ENCODE peak calls at places on chromosomes 5 and 9, in nine cellular contexts. Z is heart left ventricle, J is heart right ventricle, L is thyroid gland, V is hepatocyte, H is cardiac muscle cell, D is tibial nerve, O is keratinocyte, K is endodermal cell. U is an unnamed sample.

GRCh38 chr9:137085918-137086530 is 761 bp upstream of the MAN1B1 start:
- DNase-seq in V (peak; percentile 55), D (peak; percentile 29), K (peak; percentile 74), J (peak; percentile 45), O (no peak), H (peak; percentile 36), L (peak; percentile 59), Z (no peak), U (no peak)

GRCh38 chr5:102451082-102451481 is 47.7 kb downstream of the SLCO6A1 start:
- DNase-seq in O (no peak), D (no peak), H (no peak), K (no peak), L (no peak), Z (no peak), J (no peak), V (no peak), U (no peak)

GRCh38 chr9:87713278-87713989 is 12.5 kb upstream of the CTSL start:
- DNase-seq in Z (peak; percentile 73), D (peak; percentile 75), J (peak; percentile 83), L (peak; percentile 46), O (peak; percentile 77), H (no peak), V (peak; percentile 78), K (peak; percentile 50), U (peak; percentile 92)

GRCh38 chr5:138033275-138033808 is 463 bp upstream of the FAM13B start:
- DNase-seq in D (no peak), K (no peak), J (no peak), V (no peak), Z (no peak), O (no peak), H (no peak), L (no peak), U (no peak)

GRCh38 chr9:6305954-6306563 is 22.1 kb upstream of the TPD52L3 start:
- DNase-seq in H (peak; percentile 39), D (no peak), O (no peak), L (no peak), J (no peak), Z (no peak), V (peak; percentile 38), K (no peak), U (no peak)

GRCh38 chr5:135079282-135079681 is 45.3 kb upstream of the PITX1 start:
- DNase-seq in L (no peak), D (no peak), H (no peak), O (no peak), Z (no peak), V (no peak), K (no peak), J (no peak), U (no peak)

GRCh38 chr5:575636-576035 is 36.5 kb upstream of the CEP72 start:
- DNase-seq in D (no peak), H (no peak), V (no peak), Z (no peak), L (no peak), K (no peak), O (no peak), J (no peak), U (no peak)

GRCh38 chr9:134435527-134436355 is 109.5 kb downstream of the RXRA start:
- DNase-seq in L (no peak), V (no peak), K (no peak), J (no peak), Z (no peak), H (no peak), D (no peak), O (no peak), U (no peak)

GRCh38 chr5:171261904-171262303 is 47.1 kb upstream of the TLX3 start:
- DNase-seq in D (no peak), H (no peak), K (no peak), Z (no peak), J (no peak), O (no peak), L (no peak), V (no peak), U (no peak)

GRCh38 chr5:181217111-181217804 is 5.8 kb upstream of the TRIM41 start:
- DNase-seq in Z (no peak), O (no peak), L (peak; percentile 58), K (peak; percentile 88), H (peak; percentile 68), D (no peak), J (peak; percentile 44), V (peak; percentile 69), U (peak; percentile 52)

GRCh38 chr5:140236896-140237598 is 62.1 kb downstream of the CYSTM1 start:
- DNase-seq in Z (no peak), H (no peak), D (no peak), V (no peak), K (no peak), L (no peak), J (no peak), O (no peak), U (no peak)

DNA sequence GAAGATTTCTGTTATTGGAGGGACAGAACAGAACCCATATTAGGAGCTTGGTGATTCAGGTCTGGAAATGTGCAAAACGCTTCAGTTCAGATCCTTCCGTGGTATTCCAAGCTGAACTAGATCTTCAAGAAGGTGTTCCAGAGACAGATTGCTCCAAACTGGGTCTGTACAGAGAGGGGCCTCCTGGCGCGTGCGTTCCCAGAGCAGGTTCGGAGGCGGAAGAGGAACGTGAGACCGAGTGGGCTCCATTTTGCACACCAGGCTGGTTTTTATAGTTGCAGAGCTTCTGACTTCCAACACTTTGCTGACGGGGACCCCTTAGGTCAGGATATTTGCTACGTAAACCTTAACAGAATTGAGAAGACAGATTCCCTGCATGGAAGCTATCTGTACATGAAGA is 16.7 kb upstream of the RPL26L1 start:
- DNase-seq in J (no peak), Z (no peak), D (no peak), H (no peak), K (no peak), O (no peak), L (no peak), V (no peak), U (no peak)
- H3K27ac ChIP-seq in J (peak overlapping the region; percentile 28), Z (peak overlapping the region; percentile 39), D (no peak overlapping the region), H (no peak overlapping the region), K (no peak overlapping the region), O (no peak overlapping the region), L (no peak overlapping the region), V (no peak overlapping the region), U (peak overlapping the region; percentile 78)

GRCh38 chr9:112891521-112891920 is 845 bp upstream of the SLC46A2 start:
- DNase-seq in H (no peak), V (no peak), J (no peak), Z (no peak), O (no peak), K (no peak), L (no peak), D (no peak), U (no peak)

GRCh38 chr9:112894031-112894430 is 3.4 kb upstream of the SLC46A2 start:
- DNase-seq in D (no peak), K (no peak), H (no peak), J (no peak), O (no peak), V (no peak), L (no peak), Z (no peak), U (no peak)

GRCh38 chr9:112887377-112887776 is 3.3 kb downstream of the SLC46A2 start:
- DNase-seq in K (peak; percentile 89), V (no peak), J (no peak), O (no peak), Z (no peak), L (no peak), D (no peak), H (no peak), U (no peak)

GRCh38 chr9:112886351-112886750 is 4.3 kb downstream of the SLC46A2 start:
- DNase-seq in D (no peak), L (no peak), J (no peak), H (no peak), Z (no peak), O (no peak), K (no peak), V (no peak), U (no peak)

GRCh38 chr9:112890106-112891081 is at the start of gene SLC46A2:
- DNase-seq in O (no peak), Z (peak; percentile 32), D (no peak), J (no peak), K (peak; percentile 80), H (peak; percentile 45), L (peak; percentile 13), V (peak; percentile 22), U (no peak)
- H3K4me3 ChIP-seq in O (no peak within 1 kb of the TSS), Z (peak within 1 kb of the TSS; percentile 56), D (no peak within 1 kb of the TSS), J (peak within 1 kb of the TSS; percentile 30), K (peak within 1 kb of the TSS; percentile 70), H (peak within 1 kb of the TSS; percentile 25), L (no peak within 1 kb of the TSS), V (peak within 1 kb of the TSS; percentile 10), U (no peak within 1 kb of the TSS)

DNA sequence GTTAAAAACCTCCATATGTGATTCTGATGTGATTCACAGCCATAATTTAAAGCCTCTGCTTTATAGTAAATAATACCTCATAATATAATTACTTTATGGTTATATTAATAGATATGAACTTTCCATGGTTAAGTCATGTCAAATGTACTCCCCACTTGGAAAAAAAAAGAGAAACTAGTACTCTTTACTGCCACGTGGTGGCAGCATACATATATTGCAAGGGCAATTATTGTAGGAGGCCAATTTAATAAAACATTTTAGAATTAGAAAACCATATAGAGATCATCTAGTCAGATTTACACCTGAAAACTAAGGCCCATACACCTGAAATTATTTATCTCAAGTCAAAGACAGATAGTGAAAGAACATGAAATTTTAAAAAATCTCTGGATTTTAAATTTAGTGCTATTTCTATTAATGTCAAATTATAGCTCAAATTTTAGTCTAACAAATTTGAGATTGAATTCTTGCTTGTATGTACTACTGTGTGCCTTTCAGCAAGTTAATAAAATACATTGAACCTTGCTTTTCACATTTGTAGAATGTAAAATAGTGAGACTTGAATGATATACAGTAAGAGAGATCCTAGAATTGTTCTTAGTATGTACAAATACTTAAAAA is 603.6 kb downstream of the TLE4 start:
- DNase-seq in V (peak; percentile 57), L (peak; percentile 30), H (peak; percentile 49), J (no peak), O (no peak), Z (no peak), D (no peak), K (no peak), U (no peak)
- TF ChIP-seq CTCF in V (peak; percentile 76), L (peak; percentile 37), H (peak; percentile 69), J (peak; percentile 74), O (peak; percentile 38), Z (peak; percentile 79), D (peak; percentile 42), K (peak; percentile 88), U (peak; percentile 58)

GRCh38 chr5:40549611-40550010 is 130.1 kb upstream of the PTGER4 start:
- DNase-seq in K (no peak), L (no peak), H (no peak), J (no peak), O (no peak), D (no peak), Z (no peak), V (no peak), U (no peak)

GRCh38 chr5:40547557-40547956 is 132.2 kb upstream of the PTGER4 start:
- DNase-seq in V (no peak), K (no peak), H (no peak), Z (no peak), O (no peak), L (no peak), D (no peak), J (no peak), U (no peak)

GRCh38 chr5:40551706-40552557 is 127.8 kb upstream of the PTGER4 start:
- DNase-seq in K (no peak), Z (no peak), V (peak; percentile 46), D (no peak), J (no peak), H (no peak), L (no peak), O (peak; percentile 70), U (no peak)

GRCh38 chr5:40550481-40550880 is 129.2 kb upstream of the PTGER4 start:
- DNase-seq in H (no peak), V (no peak), J (no peak), O (no peak), L (no peak), D (no peak), Z (no peak), K (no peak), U (no peak)

GRCh38 chr5:40547994-40548575 is 131.6 kb upstream of the PTGER4 start:
- DNase-seq in Z (no peak), L (no peak), V (peak; percentile 10), O (no peak), H (no peak), K (no peak), J (no peak), D (no peak), U (no peak)
- H3K27ac ChIP-seq in Z (no peak overlapping the region), L (no peak overlapping the region), V (no peak overlapping the region), O (no peak overlapping the region), H (no peak overlapping the region), K (no peak overlapping the region), J (no peak overlapping the region), D (no peak overlapping the region), U (no peak overlapping the region)